ENCODE peak calls at places on chromosomes 1 and 21, in nine cellular contexts. O is T-cell; Z is SW 1271; F is Panc1; P is pons; H is lower lobe of right lung; U is stimulated activated CD8-positive, alpha-beta memory T cell treated with anti-CD3 and anti-CD28 coated beads, Interleukin-4, amount 100 ng/mL, for 48 hours; E is mucosa of gallbladder; Y is HL-60. M is an unnamed sample.

GRCh38 chr1:103256490-103256889 is 148.2 kb upstream of the COL11A1 start:
- DNase-seq in O (no peak), Z (no peak), F (no peak), P (no peak), H (no peak), U (no peak), E (no peak), Y (no peak), M (no peak)

GRCh38 chr1:42003433-42003832 is 84.7 kb upstream of the HIVEP3 start:
- DNase-seq in O (no peak), Z (no peak), F (no peak), P (no peak), H (peak), U (no peak), E (peak), Y (no peak), M (no peak)

GRCh38 chr1:174222166-174222949 is 63.0 kb downstream of the RABGAP1L start:
- DNase-seq in O (no peak), Z (no peak), F (no peak), P (no peak), H (no peak), U (no peak), E (no peak), Y (no peak), M (no peak)

GRCh38 chr1:205680073-205680851 is at the start of gene SLC45A3:
- DNase-seq in O (peak), Z (no peak), F (no peak), P (no peak), H (peak), U (peak), E (no peak), Y (no peak), M (no peak)

GRCh38 chr1:2606806-2607680 is 20.5 kb downstream of the PRXL2B start:
- DNase-seq in O (no peak), Z (no peak), F (no peak), P (no peak), H (peak), U (no peak), E (no peak), Y (no peak), M (peak)

GRCh38 chr1:75953461-75953860 is 21.3 kb upstream of the ASB17 start:
- DNase-seq in O (no peak), Z (no peak), F (no peak), P (no peak), H (no peak), U (no peak), E (no peak), Y (no peak), M (no peak)

GRCh38 chr1:98981917-98982513 is 22.6 kb downstream of the PLPPR5 start:
- DNase-seq in O (no peak), Z (no peak), F (no peak), P (no peak), H (no peak), U (no peak), E (no peak), Y (no peak), M (no peak)

GRCh38 chr1:201269241-201269640 is 14.1 kb upstream of the PKP1 start:
- DNase-seq in O (no peak), Z (no peak), F (no peak), P (no peak), H (no peak), U (no peak), E (no peak), Y (no peak), M (no peak)

GRCh38 chr1:204520834-204521709 is 4.9 kb downstream of the MDM4 start:
- DNase-seq in O (peak), Z (no peak), F (no peak), P (no peak), H (no peak), U (peak), E (no peak), Y (peak), M (peak)

GRCh38 chr21:46158666-46159300 is 3.4 kb upstream of the FTCD start:
- DNase-seq in O (no peak), Z (no peak), F (no peak), P (no peak), H (no peak), U (peak), E (no peak), Y (no peak), M (no peak)

GRCh38 chr21:35370671-35371070 is 321.6 kb upstream of the RUNX1 start:
- DNase-seq in O (no peak), Z (no peak), F (no peak), P (no peak), H (no peak), U (no peak), E (no peak), Y (no peak), M (no peak)

GRCh38 chr1:164356511-164356910 is 202.5 kb upstream of the PBX1 start:
- DNase-seq in O (no peak), Z (no peak), F (no peak), P (no peak), H (no peak), U (no peak), E (no peak), Y (no peak), M (no peak)

GRCh38 chr21:31108969-31109368 is 70.7 kb upstream of the KRTAP19-8 start:
- DNase-seq in O (no peak), Z (no peak), F (peak), P (peak), H (no peak), U (no peak), E (no peak), Y (no peak), M (no peak)

GRCh38 chr1:5744342-5744741 is 247.9 kb downstream of the NPHP4 start:
- DNase-seq in O (no peak), Z (no peak), F (no peak), P (no peak), H (peak), U (no peak), E (no peak), Y (no peak), M (no peak)

GRCh38 chr1:230077011-230077410 is 10.0 kb downstream of the GALNT2 start:
- DNase-seq in O (no peak), Z (no peak), F (no peak), P (no peak), H (no peak), U (no peak), E (no peak), Y (no peak), M (no peak)

GRCh38 chr1:200780545-200781444 is 42.1 kb downstream of the CAMSAP2 start:
- DNase-seq in O (no peak), Z (no peak), F (no peak), P (no peak), H (no peak), U (no peak), E (no peak), Y (no peak), M (no peak)

GRCh38 chr1:116375884-116376733 is 3.1 kb downstream of the ATP1A1 start:
- DNase-seq in O (no peak), Z (no peak), F (peak), P (peak), H (peak), U (peak), E (peak), Y (peak), M (no peak)